ENCODE peak calls at places on chromosome X, in four cellular contexts. One of them, this sample, is unnamed.

GRCh38 chrX:38882894-38883620 is 81.8 kb downstream of the MID1IP1 start:
- DNase-seq in K562: no peak
- DNase-seq in HepG2: no peak
- DNase-seq in GM12878: no peak
- DNase-seq in this sample: no peak

GRCh38 chrX:74325130-74326059 is 21.4 kb downstream of the ZCCHC13 start:
- DNase-seq in K562: peak
- DNase-seq in HepG2: no peak
- DNase-seq in GM12878: no peak
- DNase-seq in this sample: peak

GRCh38 chrX:121028419-121028818 is 19.0 kb upstream of the GLUD2 start:
- DNase-seq in K562: no peak
- DNase-seq in HepG2: no peak
- DNase-seq in GM12878: no peak
- DNase-seq in this sample: no peak

GRCh38 chrX:47321386-47321785 is 49.0 kb upstream of the ZNF157 start:
- DNase-seq in K562: peak
- DNase-seq in HepG2: no peak
- DNase-seq in GM12878: no peak
- DNase-seq in this sample: peak

GRCh38 chrX:13891367-13892146 is 74.7 kb upstream of the GPM6B start:
- DNase-seq in K562: no peak
- DNase-seq in HepG2: no peak
- DNase-seq in GM12878: no peak
- DNase-seq in this sample: no peak

GRCh38 chrX:39527045-39527444 is 570.7 kb downstream of the BCOR start:
- DNase-seq in K562: peak
- DNase-seq in HepG2: no peak
- DNase-seq in GM12878: no peak
- DNase-seq in this sample: no peak

GRCh38 chrX:17081535-17081934 is 135.1 kb downstream of the REPS2 start:
- DNase-seq in K562: no peak
- DNase-seq in HepG2: no peak
- DNase-seq in GM12878: no peak
- DNase-seq in this sample: no peak

GRCh38 chrX:108261541-108262218 is 170.1 kb downstream of the ATG4A start:
- DNase-seq in K562: no peak
- DNase-seq in HepG2: peak
- DNase-seq in GM12878: no peak
- DNase-seq in this sample: no peak

GRCh38 chrX:28651186-28651585 is 63.9 kb downstream of the IL1RAPL1 start:
- DNase-seq in K562: no peak
- DNase-seq in HepG2: no peak
- DNase-seq in GM12878: no peak
- DNase-seq in this sample: no peak

DNA sequence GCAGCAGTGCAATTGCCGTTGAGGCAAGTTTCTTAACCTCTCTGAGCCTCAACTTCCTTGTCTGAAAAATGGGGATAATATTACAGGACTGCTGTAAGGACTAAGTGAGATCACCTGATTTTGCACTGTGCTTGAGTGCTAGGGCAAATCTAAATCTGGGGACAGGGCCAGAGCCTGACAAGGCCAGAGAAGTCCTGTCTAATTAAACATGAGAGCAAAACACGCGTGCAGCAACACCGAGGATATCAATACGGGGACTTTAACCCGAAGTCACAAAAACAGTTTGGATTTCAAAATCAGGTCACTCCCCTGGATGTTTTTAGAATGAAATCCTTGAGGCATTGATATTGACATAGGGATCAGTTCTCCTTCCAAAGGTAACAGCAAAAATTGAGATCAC is 5.7 kb upstream of the GJB1 start:
- DNase-seq in K562: no peak
- DNase-seq in HepG2: no peak
- DNase-seq in GM12878: no peak
- DNase-seq in this sample: no peak
- TF ChIP-seq JUNB in K562: no peak
- TF ChIP-seq JUNB in HepG2: no peak
- TF ChIP-seq JUNB in GM12878: no peak
- TF ChIP-seq JUNB in this sample: no peak

DNA sequence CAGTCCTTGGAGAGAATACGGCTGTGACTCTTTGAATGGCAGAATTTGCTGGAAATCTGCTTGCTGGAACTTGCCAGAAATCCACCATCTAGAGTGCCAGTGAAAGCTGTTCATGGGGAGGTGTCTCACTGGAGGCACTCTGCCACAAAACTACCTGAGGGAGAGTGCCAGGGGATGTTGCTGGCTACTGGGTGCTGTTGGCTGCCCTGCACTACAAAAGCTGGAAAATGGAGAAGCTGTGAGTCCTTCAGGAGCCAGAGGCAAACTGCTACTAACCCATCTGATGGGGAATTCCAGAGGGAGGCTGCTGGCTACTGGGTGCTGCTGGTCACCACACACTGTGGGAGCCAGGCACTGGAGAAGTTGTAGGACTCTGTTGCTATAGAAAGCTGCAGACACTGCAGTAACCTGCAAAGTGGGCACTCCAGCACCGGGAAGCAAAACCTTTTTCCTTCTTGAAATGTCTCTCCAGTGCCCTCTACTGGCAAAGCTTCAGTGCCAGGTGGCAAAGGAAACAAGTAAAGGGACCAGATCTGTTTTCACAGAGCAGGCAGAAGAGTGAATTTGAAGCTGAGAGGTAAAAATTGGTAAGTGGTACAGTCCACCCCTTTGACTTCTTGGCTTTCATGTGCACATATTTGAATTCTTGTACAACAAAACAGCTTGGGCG is 47.8 kb upstream of the HSD17B10 start:
- DNase-seq in K562: peak
- DNase-seq in HepG2: peak
- DNase-seq in GM12878: no peak
- DNase-seq in this sample: peak
- H2AFZ ChIP-seq in K562: no peak
- H2AFZ ChIP-seq in HepG2: no peak
- H2AFZ ChIP-seq in GM12878: no peak
- H2AFZ ChIP-seq in this sample: no peak

DNA sequence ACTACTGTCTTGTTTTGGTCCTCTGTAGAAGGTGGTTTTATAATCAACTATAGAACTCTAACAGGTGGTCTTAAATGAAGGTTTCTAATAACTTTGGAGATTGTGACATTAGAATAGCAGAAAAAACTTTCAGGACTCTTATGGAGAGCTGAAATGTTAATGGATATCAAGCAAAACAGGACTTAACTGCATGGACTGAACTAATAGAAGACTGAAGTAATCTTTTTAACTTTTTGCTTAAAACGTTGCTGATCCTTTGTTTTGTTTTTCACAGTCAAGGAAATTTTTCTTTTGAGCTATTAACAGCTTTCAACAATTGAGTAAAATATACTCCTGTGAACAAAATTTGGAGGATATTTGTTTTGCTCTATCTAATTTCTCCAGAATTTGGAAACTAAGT is 17.2 kb downstream of the NXT2 start:
- DNase-seq in K562: no peak
- DNase-seq in HepG2: no peak
- DNase-seq in GM12878: no peak
- DNase-seq in this sample: no peak
- TF ChIP-seq JUNB in K562: no peak
- TF ChIP-seq JUNB in HepG2: no peak
- TF ChIP-seq JUNB in GM12878: no peak
- TF ChIP-seq JUNB in this sample: no peak

DNA sequence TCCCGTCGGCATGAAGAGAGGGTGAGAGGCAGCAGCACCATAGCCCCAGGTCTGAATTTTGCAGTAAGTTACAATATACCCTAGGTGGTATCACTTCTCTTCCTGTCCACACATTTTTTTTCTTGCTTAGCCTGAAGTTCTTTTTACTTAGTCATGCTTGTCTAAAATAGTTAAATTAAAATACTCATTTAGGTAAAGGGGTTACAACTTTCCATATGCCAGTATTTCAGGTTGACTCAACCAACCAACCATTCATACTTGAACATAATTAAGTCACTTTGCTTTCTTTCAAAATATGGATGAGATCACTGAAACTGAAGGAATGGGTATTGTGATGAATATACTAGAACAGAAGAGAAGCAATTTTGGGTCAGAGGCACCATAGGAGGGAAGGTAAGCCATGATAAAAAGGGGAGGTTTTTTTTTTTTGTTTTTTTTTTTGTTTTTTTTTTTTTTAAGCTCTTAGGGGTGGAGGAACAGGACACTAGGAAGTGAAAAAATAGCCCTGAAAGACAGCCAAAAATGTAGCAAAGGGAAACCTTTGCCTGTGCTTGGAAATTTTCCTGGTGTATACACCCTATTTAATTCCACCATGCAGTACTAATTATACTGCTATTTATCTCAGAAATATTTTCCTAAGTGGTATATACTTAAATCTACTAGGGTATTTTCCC is 41.8 kb downstream of the RPS6KA3 start:
- DNase-seq in K562: no peak
- DNase-seq in HepG2: no peak
- DNase-seq in GM12878: peak
- DNase-seq in this sample: peak
- H2AFZ ChIP-seq in K562: no peak
- H2AFZ ChIP-seq in HepG2: no peak
- H2AFZ ChIP-seq in GM12878: no peak
- H2AFZ ChIP-seq in this sample: no peak

GRCh38 chrX:101208152-101208905 is 11.3 kb upstream of the DRP2 start:
- DNase-seq in K562: no peak
- DNase-seq in HepG2: peak
- DNase-seq in GM12878: peak
- DNase-seq in this sample: no peak
- TF ChIP-seq JUNB in K562: no peak
- TF ChIP-seq JUNB in HepG2: no peak
- TF ChIP-seq JUNB in GM12878: peak
- TF ChIP-seq JUNB in this sample: no peak

GRCh38 chrX:29724316-29724715 is 491.0 kb upstream of the MAGEB2 start:
- DNase-seq in K562: no peak
- DNase-seq in HepG2: no peak
- DNase-seq in GM12878: no peak
- DNase-seq in this sample: no peak
- H2AFZ ChIP-seq in K562: no peak
- H2AFZ ChIP-seq in HepG2: no peak
- H2AFZ ChIP-seq in GM12878: no peak
- H2AFZ ChIP-seq in this sample: no peak

GRCh38 chrX:115535844-115536243 is 25.1 kb upstream of the PLS3 start:
- DNase-seq in K562: no peak
- DNase-seq in HepG2: no peak
- DNase-seq in GM12878: no peak
- DNase-seq in this sample: no peak

GRCh38 chrX:115534383-115534782 is 26.6 kb upstream of the PLS3 start:
- DNase-seq in K562: no peak
- DNase-seq in HepG2: no peak
- DNase-seq in GM12878: no peak
- DNase-seq in this sample: no peak

GRCh38 chrX:115533485-115533884 is 27.5 kb upstream of the PLS3 start:
- DNase-seq in K562: no peak
- DNase-seq in HepG2: no peak
- DNase-seq in GM12878: no peak
- DNase-seq in this sample: no peak

GRCh38 chrX:115531818-115532403 is 29.1 kb upstream of the PLS3 start:
- DNase-seq in K562: no peak
- DNase-seq in HepG2: no peak
- DNase-seq in GM12878: no peak
- DNase-seq in this sample: no peak

GRCh38 chrX:115535421-115535820 is 25.6 kb upstream of the PLS3 start:
- DNase-seq in K562: no peak
- DNase-seq in HepG2: no peak
- DNase-seq in GM12878: no peak
- DNase-seq in this sample: no peak
- TF ChIP-seq JUNB in K562: no peak
- TF ChIP-seq JUNB in HepG2: no peak
- TF ChIP-seq JUNB in GM12878: no peak
- TF ChIP-seq JUNB in this sample: no peak

This sample was measured in GM23338.